ENCODE peak calls at places on chromosome 5, in ten cellular contexts. B is HuH-7.5; X is endothelial cell; G is NCI-H345; M is mesendoderm; J is NCI-H748 treated with DMSO at 0.1 percent for 48 hours; D is GM12891; S is activated CD8-positive, alpha-beta memory T cell treated with anti-CD3 and anti-CD28 coated beads, Interleukin-2, amount 10 ng/mL, durations not matched to agents 7 days and 5 days; Q is GM12865; W is stromal cell of bone marrow. H is an unnamed sample.

GRCh38 chr5:124528838-124529237 is 217.6 kb downstream of the ZNF608 start:
- DNase-seq in J (no peak), W (no peak), D (no peak), Q (peak; percentile 82), X (no peak), G (no peak), M (no peak), B (no peak), S (no peak), H (no peak)

GRCh38 chr5:95087819-95088317 is 197.0 kb downstream of the MCTP1 start:
- DNase-seq in B (no peak), J (no peak), G (no peak), X (no peak), M (no peak), D (no peak), W (no peak), S (no peak), Q (peak; percentile 77), H (no peak)

GRCh38 chr5:39501403-39501802 is 76.6 kb upstream of the DAB2 start:
- DNase-seq in X (no peak), B (no peak), J (no peak), S (no peak), W (peak; percentile 92), M (no peak), Q (no peak), D (no peak), G (no peak), H (no peak)

GRCh38 chr5:173612948-173613347 is 3.5 kb downstream of the BOD1 start:
- DNase-seq in B (no peak), D (no peak), S (no peak), G (no peak), J (no peak), X (no peak), M (no peak), Q (no peak), W (no peak), H (no peak)

GRCh38 chr5:175460126-175460525 is 16.1 kb upstream of the DRD1 start:
- DNase-seq in X (no peak), B (no peak), W (no peak), Q (no peak), G (peak; percentile 46), S (no peak), D (no peak), M (peak; percentile 53), J (peak; percentile 21), H (no peak)

GRCh38 chr5:83937837-83938236 is 217.2 kb upstream of the HAPLN1 start:
- DNase-seq in W (no peak), X (no peak), B (no peak), M (no peak), D (no peak), J (no peak), G (no peak), Q (no peak), S (no peak), H (no peak)

GRCh38 chr5:25963251-25964008 is 1075.0 kb downstream of the CDH9 start:
- DNase-seq in X (no peak), J (no peak), M (no peak), W (no peak), B (no peak), D (no peak), S (no peak), G (no peak), Q (no peak), H (no peak)

GRCh38 chr5:51881901-51882300 is 498.7 kb downstream of the ISL1 start:
- DNase-seq in W (no peak), Q (no peak), J (no peak), B (peak; percentile 2), D (no peak), X (no peak), S (no peak), M (peak; percentile 85), G (no peak), H (peak; percentile 19)

GRCh38 chr5:173626501-173626812 is 10.0 kb upstream of the BOD1 start:
- DNase-seq in X (no peak), B (no peak), D (no peak), G (no peak), W (no peak), J (no peak), S (no peak), M (no peak), Q (no peak), H (no peak)

GRCh38 chr5:131536211-131536826 is 98.7 kb downstream of the RAPGEF6 start:
- DNase-seq in S (no peak), M (no peak), W (no peak), D (no peak), J (peak; percentile 11), B (no peak), G (no peak), X (no peak), Q (peak; percentile 60), H (no peak)

GRCh38 chr5:16897800-16898199 is 38.3 kb downstream of the MYO10 start:
- DNase-seq in D (no peak), B (no peak), J (no peak), Q (no peak), S (no peak), G (no peak), X (no peak), W (no peak), M (no peak), H (no peak)

GRCh38 chr5:9653061-9653460 is 22.9 kb upstream of the TAS2R1 start:
- DNase-seq in M (no peak), D (no peak), B (no peak), G (no peak), W (no peak), S (no peak), Q (no peak), X (no peak), J (no peak), H (no peak)

GRCh38 chr5:153965102-153965645 is 73.5 kb downstream of the FAM114A2 start:
- DNase-seq in M (peak; percentile 83), X (peak; percentile 73), B (peak; percentile 75), Q (peak; percentile 64), J (peak; percentile 73), W (peak; percentile 40), G (peak; percentile 75), D (peak; percentile 60), S (peak; percentile 56), H (peak; percentile 89)

GRCh38 chr5:154756871-154757646 is 1.9 kb downstream of the LARP1 start:
- DNase-seq in B (peak; percentile 55), M (peak; percentile 61), D (no peak), W (no peak), Q (peak; percentile 59), G (peak; percentile 32), S (peak; percentile 68), X (peak; percentile 36), J (no peak), H (peak; percentile 79)

GRCh38 chr5:56465757-56466127 is 232.6 kb upstream of the ANKRD55 start:
- DNase-seq in S (no peak), G (no peak), D (no peak), B (no peak), W (no peak), X (no peak), J (no peak), Q (no peak), M (no peak), H (no peak)

GRCh38 chr5:167998148-167998767 is 293.2 kb upstream of the WWC1 start:
- DNase-seq in B (no peak), G (no peak), J (no peak), D (no peak), M (no peak), W (no peak), S (no peak), X (no peak), Q (no peak), H (no peak)

GRCh38 chr5:4866817-4867216 is 273.3 kb upstream of the ADAMTS16 start:
- DNase-seq in G (no peak), J (no peak), Q (no peak), M (no peak), X (no peak), S (no peak), W (no peak), D (no peak), B (no peak), H (no peak)

GRCh38 chr5:130549884-130550552 is 615.0 kb downstream of the HINT1 start:
- DNase-seq in J (no peak), Q (no peak), B (no peak), X (no peak), M (no peak), D (no peak), S (no peak), G (no peak), W (peak; percentile 50), H (no peak)

GRCh38 chr5:139137703-139138102 is 60.5 kb downstream of the SIL1 start:
- DNase-seq in X (peak; percentile 12), W (no peak), J (peak; percentile 69), D (no peak), B (peak; percentile 22), M (peak; percentile 50), G (peak; percentile 37), S (no peak), Q (peak; percentile 53), H (peak; percentile 44)

GRCh38 chr5:178236126-178236525 is 3.5 kb upstream of the PHYKPL start:
- DNase-seq in B (no peak), J (no peak), M (no peak), X (no peak), D (no peak), W (no peak), G (no peak), Q (no peak), S (no peak), H (no peak)

GRCh38 chr5:115888027-115888426 is 46.3 kb downstream of the AP3S1 start:
- DNase-seq in D (no peak), J (no peak), S (no peak), Q (no peak), W (peak; percentile 13), G (no peak), M (no peak), X (no peak), B (no peak), H (no peak)

GRCh38 chr5:67015577-67016290 is 180.9 kb downstream of the CD180 start:
- DNase-seq in B (no peak), J (peak; percentile 95), X (no peak), W (no peak), S (no peak), D (no peak), M (peak; percentile 38), G (no peak), Q (no peak), H (no peak)

GRCh38 chr5:174317261-174317894 is 271.9 kb downstream of the NSG2 start:
- DNase-seq in X (peak; percentile 68), W (no peak), S (no peak), M (peak; percentile 83), D (no peak), Q (peak; percentile 40), J (peak; percentile 53), B (peak; percentile 63), G (peak; percentile 70), H (peak; percentile 86)

GRCh38 chr5:11298877-11299276 is 537.8 kb upstream of the DAP start:
- DNase-seq in Q (no peak), J (no peak), B (no peak), X (no peak), W (no peak), M (no peak), S (no peak), G (no peak), D (no peak), H (no peak)

GRCh38 chr5:148855249-148856008 is 29.0 kb downstream of the ADRB2 start:
- DNase-seq in D (no peak), S (peak; percentile 74), G (no peak), W (no peak), J (no peak), Q (no peak), B (no peak), M (no peak), X (no peak), H (no peak)

GRCh38 chr5:106014262-106014661 is 1656.5 kb downstream of the EFNA5 start:
- DNase-seq in B (no peak), S (no peak), G (no peak), D (no peak), X (no peak), J (no peak), M (no peak), Q (no peak), W (no peak), H (no peak)

GRCh38 chr5:41747291-41747690 is 122.9 kb downstream of the OXCT1 start:
- DNase-seq in M (no peak), B (no peak), W (no peak), X (peak; percentile 4), D (no peak), J (no peak), G (peak; percentile 5), S (no peak), Q (no peak), H (no peak)

GRCh38 chr5:13786016-13786415 is 158.5 kb downstream of the DNAH5 start:
- DNase-seq in X (no peak), G (no peak), D (no peak), J (no peak), Q (no peak), W (no peak), M (no peak), S (no peak), B (no peak), H (no peak)

H was measured in H7.